ENCODE peak calls at places on chromosomes 16 and 17, in six cellular contexts. One of them, this sample, is unnamed.

GRCh38 chr17:1975573-1975972 is 49.6 kb downstream of the RTN4RL1 start:
- DNase-seq in SK-N-SH: no peak
- DNase-seq in HCT116: no peak
- DNase-seq in GM12878: no peak
- DNase-seq in H1: no peak
- DNase-seq in K562: no peak
- DNase-seq in this sample: no peak

GRCh38 chr16:55480228-55480655 is 1.2 kb downstream of the MMP2 start:
- DNase-seq in SK-N-SH: peak; percentile 84
- DNase-seq in HCT116: no peak
- DNase-seq in GM12878: no peak
- DNase-seq in H1: no peak
- DNase-seq in K562: peak; percentile 11
- DNase-seq in this sample: no peak

GRCh38 chr17:17387017-17387416 is 83.8 kb downstream of the NT5M start:
- DNase-seq in SK-N-SH: no peak
- DNase-seq in HCT116: peak; percentile 48
- DNase-seq in GM12878: no peak
- DNase-seq in H1: no peak
- DNase-seq in K562: no peak
- DNase-seq in this sample: no peak

GRCh38 chr17:63365366-63366237 is 80.5 kb downstream of the CYB561 start:
- DNase-seq in SK-N-SH: no peak
- DNase-seq in HCT116: no peak
- DNase-seq in GM12878: no peak
- DNase-seq in H1: no peak
- DNase-seq in K562: no peak
- DNase-seq in this sample: no peak

GRCh38 chr17:9676742-9677387 is 31.5 kb downstream of the USP43 start:
- DNase-seq in SK-N-SH: no peak
- DNase-seq in HCT116: peak; percentile 91
- DNase-seq in GM12878: peak; percentile 9
- DNase-seq in H1: no peak
- DNase-seq in K562: no peak
- DNase-seq in this sample: no peak

GRCh38 chr17:78774956-78775571 is 7.0 kb downstream of the CYTH1 start:
- DNase-seq in SK-N-SH: no peak
- DNase-seq in HCT116: no peak
- DNase-seq in GM12878: no peak
- DNase-seq in H1: no peak
- DNase-seq in K562: no peak
- DNase-seq in this sample: no peak

GRCh38 chr16:68893710-68894705 is 50.7 kb downstream of the TANGO6 start:
- DNase-seq in SK-N-SH: no peak
- DNase-seq in HCT116: no peak
- DNase-seq in GM12878: no peak
- DNase-seq in H1: no peak
- DNase-seq in K562: peak; percentile 23
- DNase-seq in this sample: peak; percentile 54

GRCh38 chr17:58640202-58640601 is 51.6 kb downstream of the TEX14 start:
- DNase-seq in SK-N-SH: no peak
- DNase-seq in HCT116: no peak
- DNase-seq in GM12878: no peak
- DNase-seq in H1: no peak
- DNase-seq in K562: no peak
- DNase-seq in this sample: no peak

GRCh38 chr16:49918257-49918656 is 62.3 kb upstream of the ZNF423 start:
- DNase-seq in SK-N-SH: no peak
- DNase-seq in HCT116: no peak
- DNase-seq in GM12878: no peak
- DNase-seq in H1: peak; percentile 15
- DNase-seq in K562: peak; percentile 8
- DNase-seq in this sample: no peak

GRCh38 chr17:10598620-10599019 is 49.2 kb upstream of the MYH2 start:
- DNase-seq in SK-N-SH: no peak
- DNase-seq in HCT116: no peak
- DNase-seq in GM12878: no peak
- DNase-seq in H1: no peak
- DNase-seq in K562: no peak
- DNase-seq in this sample: no peak

GRCh38 chr17:15220785-15221184 is 44.3 kb downstream of the PMP22 start:
- DNase-seq in SK-N-SH: no peak
- DNase-seq in HCT116: no peak
- DNase-seq in GM12878: no peak
- DNase-seq in H1: no peak
- DNase-seq in K562: no peak
- DNase-seq in this sample: no peak
- TF ChIP-seq JUND in SK-N-SH: no peak
- TF ChIP-seq JUND in HCT116: no peak
- TF ChIP-seq JUND in GM12878: no peak
- TF ChIP-seq JUND in H1: no peak
- TF ChIP-seq JUND in K562: no peak
- TF ChIP-seq JUND in this sample: no peak

GRCh38 chr16:79519448-79519847 is 81.1 kb downstream of the MAF start:
- DNase-seq in SK-N-SH: peak; percentile 73
- DNase-seq in HCT116: no peak
- DNase-seq in GM12878: no peak
- DNase-seq in H1: no peak
- DNase-seq in K562: peak; percentile 39
- DNase-seq in this sample: no peak
- TF ChIP-seq JUND in SK-N-SH: no peak
- TF ChIP-seq JUND in HCT116: no peak
- TF ChIP-seq JUND in GM12878: no peak
- TF ChIP-seq JUND in H1: no peak
- TF ChIP-seq JUND in K562: no peak
- TF ChIP-seq JUND in this sample: no peak

GRCh38 chr17:31224366-31224765 is 72.7 kb downstream of the OMG start:
- DNase-seq in SK-N-SH: no peak
- DNase-seq in HCT116: no peak
- DNase-seq in GM12878: no peak
- DNase-seq in H1: no peak
- DNase-seq in K562: no peak
- DNase-seq in this sample: no peak

GRCh38 chr17:31226950-31227349 is 70.1 kb downstream of the OMG start:
- DNase-seq in SK-N-SH: no peak
- DNase-seq in HCT116: no peak
- DNase-seq in GM12878: no peak
- DNase-seq in H1: no peak
- DNase-seq in K562: peak; percentile 45
- DNase-seq in this sample: no peak

GRCh38 chr17:31226373-31226772 is 70.7 kb downstream of the OMG start:
- DNase-seq in SK-N-SH: no peak
- DNase-seq in HCT116: no peak
- DNase-seq in GM12878: no peak
- DNase-seq in H1: no peak
- DNase-seq in K562: peak; percentile 3
- DNase-seq in this sample: no peak

GRCh38 chr17:31225831-31226230 is 71.2 kb downstream of the OMG start:
- DNase-seq in SK-N-SH: no peak
- DNase-seq in HCT116: no peak
- DNase-seq in GM12878: no peak
- DNase-seq in H1: no peak
- DNase-seq in K562: no peak
- DNase-seq in this sample: no peak
- TF ChIP-seq JUND in SK-N-SH: no peak
- TF ChIP-seq JUND in HCT116: no peak
- TF ChIP-seq JUND in GM12878: no peak
- TF ChIP-seq JUND in H1: no peak
- TF ChIP-seq JUND in K562: no peak
- TF ChIP-seq JUND in this sample: no peak

DNA sequence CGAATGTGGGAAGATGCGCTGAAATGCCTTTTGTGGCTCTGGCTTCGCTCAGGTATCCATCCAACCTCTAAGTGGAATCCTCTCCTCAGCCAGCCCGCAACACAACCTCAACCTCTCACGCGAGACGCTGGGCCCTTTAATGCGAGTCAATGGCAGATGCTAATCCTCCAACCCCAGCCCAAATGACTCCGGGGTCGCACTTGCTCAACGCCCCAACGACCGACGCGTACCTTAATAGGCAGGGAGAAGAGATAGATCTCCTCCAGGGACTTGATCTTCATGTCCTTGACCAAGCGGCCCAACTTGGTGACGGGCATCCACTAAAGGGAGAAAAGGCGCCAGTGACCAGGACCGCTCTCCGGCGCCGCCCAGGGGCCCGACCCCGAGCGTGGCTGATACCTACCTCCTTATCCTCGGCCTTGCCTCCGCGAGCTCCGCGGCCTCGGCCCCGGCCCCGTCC is 550 bp downstream of the RPS2 start:
- DNase-seq in SK-N-SH: no peak
- DNase-seq in HCT116: no peak
- DNase-seq in GM12878: no peak
- DNase-seq in H1: no peak
- DNase-seq in K562: peak; percentile 59
- DNase-seq in this sample: no peak
- TF ChIP-seq JUND in SK-N-SH: no peak
- TF ChIP-seq JUND in HCT116: no peak
- TF ChIP-seq JUND in GM12878: no peak
- TF ChIP-seq JUND in H1: no peak
- TF ChIP-seq JUND in K562: no peak
- TF ChIP-seq JUND in this sample: no peak

DNA sequence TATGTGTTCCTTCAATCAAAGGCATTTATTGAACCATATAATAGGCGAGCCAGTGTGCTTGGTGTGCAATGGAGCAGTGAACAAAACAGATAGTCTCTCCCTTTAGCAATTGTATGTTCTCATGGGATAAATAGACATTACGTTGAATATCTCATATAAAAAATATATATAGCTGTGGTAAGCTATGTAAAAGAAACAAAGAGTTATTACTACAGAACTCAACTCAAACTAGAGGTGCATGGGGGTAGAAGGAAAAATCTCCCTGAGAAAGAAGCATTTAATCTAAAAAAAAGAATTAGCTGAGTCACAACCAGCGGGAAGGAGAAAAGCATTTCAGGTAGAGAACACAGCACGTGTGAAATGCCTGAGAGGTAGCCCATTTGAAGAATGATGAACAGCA is 919.3 kb downstream of the CDH11 start:
- DNase-seq in SK-N-SH: no peak
- DNase-seq in HCT116: no peak
- DNase-seq in GM12878: no peak
- DNase-seq in H1: no peak
- DNase-seq in K562: no peak
- DNase-seq in this sample: no peak
- TF ChIP-seq JUND in SK-N-SH: no peak
- TF ChIP-seq JUND in HCT116: no peak
- TF ChIP-seq JUND in GM12878: no peak
- TF ChIP-seq JUND in H1: no peak
- TF ChIP-seq JUND in K562: no peak
- TF ChIP-seq JUND in this sample: no peak